ENCODE peak calls at places on chromosomes 6 and 20, in six cellular contexts. G, S, Y, P, K and E are unnamed samples.

GRCh38 chr20:53376021-53376420 is 217.6 kb downstream of the ZNF217 start:
- DNase-seq in G (no peak), S (no peak), Y (no peak), P (no peak), K (no peak), E (no peak)

GRCh38 chr20:43900496-43900895 is 14.2 kb upstream of the TOX2 start:
- DNase-seq in G (no peak), S (no peak), Y (no peak), P (no peak), K (no peak), E (no peak)

GRCh38 chr6:22113046-22113766 is 183.6 kb downstream of the PRL start:
- DNase-seq in G (no peak), S (no peak), Y (peak; percentile 96), P (no peak), K (no peak), E (no peak)

GRCh38 chr20:39269031-39269461 is 306.9 kb downstream of the DHX35 start:
- DNase-seq in G (peak; percentile 63), S (no peak), Y (peak; percentile 37), P (no peak), K (peak; percentile 78), E (peak; percentile 34)

GRCh38 chr6:96716221-96716620 is 121.1 kb downstream of the GPR63 start:
- DNase-seq in G (no peak), S (no peak), Y (no peak), P (no peak), K (no peak), E (no peak)

GRCh38 chr6:53956068-53956711 is 155.1 kb upstream of the MLIP start:
- DNase-seq in G (peak; percentile 63), S (peak; percentile 8), Y (peak; percentile 70), P (no peak), K (peak; percentile 54), E (peak; percentile 84)

GRCh38 chr20:57211949-57212889 is 54.2 kb downstream of the BMP7 start:
- DNase-seq in G (no peak), S (no peak), Y (peak; percentile 89), P (no peak), K (peak; percentile 51), E (peak; percentile 52)

GRCh38 chr6:3825331-3825831 is 23.8 kb upstream of the FAM50B start:
- DNase-seq in G (no peak), S (no peak), Y (peak; percentile 76), P (no peak), K (peak; percentile 16), E (no peak)

GRCh38 chr6:118968416-118968815 is 33.5 kb upstream of the MCM9 start:
- DNase-seq in G (no peak), S (no peak), Y (peak; percentile 27), P (no peak), K (no peak), E (peak; percentile 40)

GRCh38 chr6:75491302-75491701 is 2.3 kb downstream of the FILIP1 start:
- DNase-seq in G (no peak), S (no peak), Y (no peak), P (no peak), K (no peak), E (peak; percentile 70)

GRCh38 chr6:156727715-156728385 is 49.3 kb upstream of the ARID1B start:
- DNase-seq in G (no peak), S (no peak), Y (no peak), P (no peak), K (no peak), E (no peak)

GRCh38 chr6:122129313-122130025 is 270.0 kb upstream of the HSF2 start:
- DNase-seq in G (no peak), S (no peak), Y (no peak), P (no peak), K (no peak), E (no peak)

GRCh38 chr6:106102967-106103727 is 17.0 kb downstream of the PRDM1 start:
- DNase-seq in G (no peak), S (no peak), Y (no peak), P (no peak), K (no peak), E (peak; percentile 25)

GRCh38 chr6:16776394-16777017 is 15.2 kb upstream of the ATXN1 start:
- DNase-seq in G (no peak), S (no peak), Y (no peak), P (no peak), K (no peak), E (peak; percentile 30)

GRCh38 chr20:5658897-5659296 is 91.3 kb upstream of the SHLD1 start:
- DNase-seq in G (no peak), S (no peak), Y (peak; percentile 85), P (no peak), K (peak; percentile 9), E (peak; percentile 96)

GRCh38 chr6:84172080-84172479 is 55.4 kb downstream of the CEP162 start:
- DNase-seq in G (no peak), S (no peak), Y (no peak), P (no peak), K (no peak), E (no peak)

GRCh38 chr6:137106183-137106582 is 61.4 kb upstream of the IL20RA start:
- DNase-seq in G (no peak), S (no peak), Y (no peak), P (no peak), K (no peak), E (no peak)

GRCh38 chr6:131225127-131225526 is 89.9 kb downstream of the AKAP7 start:
- DNase-seq in G (no peak), S (no peak), Y (no peak), P (no peak), K (no peak), E (no peak)

GRCh38 chr6:161618816-161619454 is 345.1 kb upstream of the AGPAT4 start:
- DNase-seq in G (no peak), S (no peak), Y (peak; percentile 79), P (no peak), K (peak; percentile 21), E (peak; percentile 59)

GRCh38 chr6:157281570-157281969 is 41.7 kb downstream of the TMEM242 start:
- DNase-seq in G (no peak), S (no peak), Y (peak; percentile 19), P (no peak), K (no peak), E (peak; percentile 17)

GRCh38 chr6:90370493-90370959 is 73.9 kb upstream of the BACH2 start:
- DNase-seq in G (no peak), S (no peak), Y (peak; percentile 76), P (no peak), K (no peak), E (no peak)